ENCODE peak calls at places on chromosomes 7 and 10, in six cellular contexts. L is HCT116, P is HepG2, K is SK-N-SH, G is GM23248, W is MM.1S. N is an unnamed sample. For H3K4me1, the result is how much of the 10 kb centered on the place peaks cover.

GRCh38 chr10:67676208-67676825 is 19.7 kb downstream of the CTNNA3 start:
- DNase-seq in P (no peak), L (no peak), W (no peak), K (no peak), G (no peak), N (no peak)

GRCh38 chr10:10010397-10010796 is 1007.3 kb upstream of the CELF2 start:
- DNase-seq in L (no peak), K (no peak), P (no peak), G (no peak), W (no peak), N (no peak)

GRCh38 chr10:28382520-28383269 is 79.8 kb upstream of the MPP7 start:
- DNase-seq in W (no peak), K (no peak), G (peak), P (no peak), L (no peak), N (peak)

GRCh38 chr10:75987610-75988009 is 556.2 kb downstream of the LRMDA start:
- DNase-seq in P (peak), L (no peak), K (no peak), W (no peak), G (peak), N (peak)

GRCh38 chr10:31031205-31031665 is 430 bp downstream of the ZNF438 start:
- DNase-seq in L (no peak), G (peak), W (no peak), P (no peak), K (no peak), N (no peak)

GRCh38 chr7:78148166-78148894 is 349.8 kb downstream of the PHTF2 start:
- DNase-seq in K (no peak), L (no peak), W (no peak), G (peak), P (peak), N (peak)

GRCh38 chr10:31601136-31601535 is 282.1 kb downstream of the ZEB1 start:
- DNase-seq in K (no peak), G (no peak), L (no peak), P (no peak), W (no peak), N (no peak)

GRCh38 chr10:35633006-35633980 is 8.8 kb downstream of the FZD8 start:
- DNase-seq in W (no peak), G (no peak), L (no peak), K (no peak), P (no peak), N (no peak)

GRCh38 chr7:113197274-113197673 is 78.9 kb upstream of the SMIM30 start:
- DNase-seq in W (no peak), L (no peak), G (peak), K (no peak), P (no peak), N (peak)

GRCh38 chr7:155437836-155438235 is 20.1 kb upstream of the EN2 start:
- DNase-seq in G (no peak), L (no peak), P (no peak), K (no peak), W (no peak), N (no peak)

GRCh38 chr7:2894118-2894940 is 50.2 kb upstream of the GNA12 start:
- DNase-seq in P (no peak), G (no peak), W (peak), L (no peak), K (no peak), N (no peak)

GRCh38 chr7:151571471-151571870 is 51.8 kb upstream of the RHEB start:
- DNase-seq in P (no peak), K (no peak), L (no peak), G (no peak), W (no peak), N (no peak)

GRCh38 chr7:84232653-84233052 is 38.1 kb upstream of the SEMA3A start:
- DNase-seq in K (no peak), W (no peak), G (peak), P (no peak), L (no peak), N (peak)

DNA sequence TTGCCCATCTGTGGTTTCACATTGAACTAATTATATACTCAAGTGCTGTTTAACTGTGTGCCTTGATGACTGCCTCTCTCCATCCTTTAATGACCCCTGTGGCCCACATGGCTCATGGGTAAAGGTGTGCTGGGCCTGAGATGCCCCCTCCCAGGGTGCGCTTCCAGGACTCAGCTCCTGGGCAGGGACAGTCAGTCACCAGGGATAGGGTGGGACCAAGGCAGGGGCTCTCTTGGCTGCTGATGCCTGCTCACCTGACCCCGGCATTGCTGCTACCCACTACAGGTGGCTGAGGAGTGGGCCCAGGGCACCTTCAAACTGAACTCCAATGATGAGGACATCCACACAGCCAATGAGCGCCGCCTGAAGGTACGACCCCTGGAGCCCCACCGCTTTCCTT is 6.5 kb downstream of the ASL start:
- DNase-seq in L (no peak), G (no peak), P (no peak), W (no peak), K (no peak), N (no peak)
- H3K9ac ChIP-seq in L (no peak), G (no peak), P (no peak), W (no peak), K (no peak), N (no peak)

GRCh38 chr7:25854059-25854458 is 297.9 kb upstream of the NFE2L3 start:
- DNase-seq in G (peak), W (no peak), K (no peak), L (no peak), P (no peak), N (no peak)
- H2AFZ ChIP-seq in G (peak), W (no peak), K (no peak), L (peak), P (no peak), N (no peak)

DNA sequence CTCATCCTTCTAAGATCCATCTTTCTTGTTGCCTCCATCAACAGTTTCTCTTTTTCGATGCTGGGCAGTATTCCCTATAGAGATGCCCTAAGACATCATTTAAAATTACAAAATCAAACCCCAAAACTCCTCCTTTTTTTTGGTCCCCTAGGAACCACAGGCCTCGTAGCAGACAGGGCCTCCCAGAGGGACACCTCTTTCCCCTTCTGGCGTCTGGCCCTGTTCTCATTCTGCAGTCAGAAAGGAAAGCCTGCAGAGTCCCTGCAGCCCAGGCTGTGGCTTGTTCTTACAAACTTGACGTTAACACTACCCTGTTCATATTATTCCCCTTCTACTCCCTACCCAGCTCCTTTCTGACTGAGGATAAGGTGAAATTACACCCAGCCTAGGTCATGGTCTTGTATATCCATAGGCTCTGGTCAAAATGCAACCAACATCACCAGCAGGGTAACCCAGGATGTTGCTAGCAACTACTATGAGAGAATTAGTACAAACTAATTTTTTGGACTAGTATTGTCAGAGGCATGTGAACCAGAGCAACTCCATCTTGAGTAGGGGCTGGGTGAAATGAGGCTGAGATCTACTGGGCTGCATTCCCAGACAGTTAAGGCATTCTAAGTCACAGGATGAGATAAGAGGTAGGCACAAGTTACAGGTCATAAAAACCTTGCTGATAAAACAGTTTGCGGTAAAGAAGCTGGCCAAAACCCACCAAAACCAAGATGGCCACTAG is 3.5 kb upstream of the EPHA1 start:
- DNase-seq in L (no peak), K (no peak), W (no peak), G (no peak), P (no peak), N (no peak)
- H3K4me1 ChIP-seq in L (under half), K (under half), W (under half), G (under half), P (under half), N (under half)

DNA sequence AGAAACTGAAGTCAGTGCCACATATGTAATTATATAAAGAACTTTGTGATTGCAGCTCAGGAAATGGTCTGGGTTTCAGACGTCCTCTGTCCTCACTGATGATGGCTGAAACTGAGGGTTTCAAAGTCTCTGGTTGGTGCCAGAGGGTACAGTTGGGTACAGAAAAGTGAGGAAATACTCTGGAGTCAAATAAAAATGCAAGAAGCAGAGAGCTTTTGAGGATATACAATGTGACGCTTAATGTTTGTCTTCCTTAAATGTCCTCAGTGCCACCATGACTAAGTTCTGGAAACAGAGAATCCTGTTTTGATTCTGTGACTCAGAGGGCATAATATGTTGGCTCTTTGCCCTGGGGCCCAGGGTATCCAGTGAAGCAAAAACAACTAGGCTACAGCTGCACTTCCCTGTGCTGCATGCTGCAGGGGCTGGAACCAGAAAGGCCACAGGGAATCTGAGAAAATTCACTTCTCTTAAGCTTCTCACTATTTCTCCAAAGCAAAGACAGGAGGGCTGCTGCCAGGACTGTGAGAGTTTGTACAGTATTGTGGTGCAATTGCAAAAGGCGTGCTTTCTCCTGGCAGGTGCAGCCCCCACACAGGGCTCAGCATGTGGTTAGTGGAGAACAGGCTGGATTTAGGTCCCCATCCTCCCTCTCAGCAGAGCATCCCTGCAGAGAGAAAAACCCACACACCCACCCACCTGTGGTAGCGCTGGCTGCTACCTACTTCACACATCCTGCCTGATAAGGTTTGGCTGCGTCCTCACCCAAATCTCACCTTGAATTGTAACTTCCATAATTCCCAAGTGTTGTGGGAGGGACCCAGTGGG is 169.5 kb upstream of the SVIL start:
- DNase-seq in W (no peak), P (peak), L (peak), K (no peak), G (peak), N (peak)
- H3K9ac ChIP-seq in W (no peak), P (no peak), L (no peak), K (peak), G (peak), N (peak)

GRCh38 chr7:44367475-44368030 is 42.2 kb upstream of the CAMK2B start:
- DNase-seq in L (no peak), W (no peak), K (no peak), G (no peak), P (no peak), N (no peak)
- H2AFZ ChIP-seq in L (no peak), W (no peak), K (no peak), G (no peak), P (no peak), N (no peak)

GRCh38 chr7:116705419-116705818 is 33.4 kb downstream of the MET start:
- DNase-seq in G (no peak), P (no peak), K (no peak), W (no peak), L (no peak), N (no peak)

GRCh38 chr7:116706668-116707126 is 34.7 kb downstream of the MET start:
- DNase-seq in K (no peak), W (no peak), L (peak), P (no peak), G (peak), N (peak)

GRCh38 chr7:116702046-116702445 is 30.1 kb downstream of the MET start:
- DNase-seq in K (no peak), G (no peak), P (no peak), W (no peak), L (no peak), N (peak)

GRCh38 chr7:116707289-116707688 is 35.3 kb downstream of the MET start:
- DNase-seq in K (no peak), W (no peak), L (no peak), P (no peak), G (no peak), N (no peak)

DNA sequence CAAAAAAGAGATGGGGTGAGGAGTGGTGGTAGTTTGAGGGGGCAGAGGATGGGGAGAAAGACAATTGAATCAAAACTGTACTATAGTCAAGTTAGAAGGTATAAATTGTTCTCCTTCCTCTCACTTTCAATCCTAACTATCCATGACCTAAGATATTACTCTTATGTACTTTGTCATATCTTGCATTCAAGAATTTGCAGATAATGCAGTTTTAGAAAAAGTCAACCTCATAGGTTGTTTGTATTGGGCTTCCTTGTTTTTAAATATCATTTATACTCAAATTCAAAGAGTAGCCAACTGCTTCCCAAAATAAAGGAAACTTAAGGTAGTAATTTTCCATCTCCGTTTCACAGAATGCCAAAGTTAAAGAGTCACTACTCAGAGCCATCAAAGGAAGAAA is 32.7 kb downstream of the MET start:
- DNase-seq in P (no peak), K (no peak), W (no peak), G (no peak), L (no peak), N (no peak)
- H3K4me1 ChIP-seq in P (under half), K (under half), W (under half), G (under half), L (half or more), N (under half)

N was measured in astrocyte.